ENCODE peak calls at places on chromosome 7, in eight cellular contexts. One of them, this sample, is unnamed.

GRCh38 chr7:41438919-41439882 is 263.7 kb downstream of the INHBA start:
- DNase-seq in fibroblast of mammary gland: no peak
- DNase-seq in AG04449: no peak
- DNase-seq in tibial nerve: no peak
- DNase-seq in left lung: no peak
- DNase-seq in pancreas: no peak
- DNase-seq in GM12878: no peak
- DNase-seq in fibroblast of lung: peak
- DNase-seq in this sample: peak

GRCh38 chr7:155591055-155591750 is 44.8 kb upstream of the CNPY1 start:
- DNase-seq in tibial nerve: no peak
- DNase-seq in fibroblast of lung: no peak
- DNase-seq in left lung: no peak
- DNase-seq in AG04449: no peak
- DNase-seq in fibroblast of mammary gland: no peak
- DNase-seq in GM12878: no peak
- DNase-seq in pancreas: no peak
- DNase-seq in this sample: no peak

GRCh38 chr7:34247468-34247867 is 342.1 kb downstream of the BMPER start:
- DNase-seq in AG04449: no peak
- DNase-seq in fibroblast of lung: peak
- DNase-seq in pancreas: no peak
- DNase-seq in tibial nerve: no peak
- DNase-seq in left lung: no peak
- DNase-seq in fibroblast of mammary gland: peak
- DNase-seq in GM12878: no peak
- DNase-seq in this sample: peak

GRCh38 chr7:107258737-107259136 is 89.9 kb downstream of the HBP1 start:
- DNase-seq in pancreas: no peak
- DNase-seq in GM12878: no peak
- DNase-seq in AG04449: no peak
- DNase-seq in left lung: no peak
- DNase-seq in fibroblast of mammary gland: no peak
- DNase-seq in tibial nerve: no peak
- DNase-seq in fibroblast of lung: no peak
- DNase-seq in this sample: no peak

GRCh38 chr7:135337506-135337905 is 103.9 kb downstream of the STRA8 start:
- DNase-seq in pancreas: no peak
- DNase-seq in fibroblast of mammary gland: no peak
- DNase-seq in tibial nerve: no peak
- DNase-seq in left lung: no peak
- DNase-seq in AG04449: no peak
- DNase-seq in GM12878: no peak
- DNase-seq in fibroblast of lung: no peak
- DNase-seq in this sample: no peak

GRCh38 chr7:85489498-85489897 is 302.6 kb upstream of the SEMA3D start:
- DNase-seq in GM12878: no peak
- DNase-seq in fibroblast of mammary gland: peak
- DNase-seq in tibial nerve: no peak
- DNase-seq in fibroblast of lung: peak
- DNase-seq in pancreas: no peak
- DNase-seq in AG04449: peak
- DNase-seq in left lung: no peak
- DNase-seq in this sample: peak

GRCh38 chr7:74173074-74173473 is 1.1 kb upstream of the EIF4H start:
- DNase-seq in left lung: no peak
- DNase-seq in AG04449: no peak
- DNase-seq in fibroblast of lung: no peak
- DNase-seq in fibroblast of mammary gland: no peak
- DNase-seq in GM12878: no peak
- DNase-seq in pancreas: no peak
- DNase-seq in tibial nerve: no peak
- DNase-seq in this sample: no peak

GRCh38 chr7:75572396-75572795 is 80.3 kb downstream of the SPDYE5 start:
- DNase-seq in AG04449: no peak
- DNase-seq in fibroblast of mammary gland: no peak
- DNase-seq in left lung: no peak
- DNase-seq in pancreas: no peak
- DNase-seq in GM12878: no peak
- DNase-seq in tibial nerve: no peak
- DNase-seq in fibroblast of lung: no peak
- DNase-seq in this sample: no peak

GRCh38 chr7:98996162-98996552 is 117.8 kb downstream of the TRRAP start:
- DNase-seq in fibroblast of lung: no peak
- DNase-seq in fibroblast of mammary gland: no peak
- DNase-seq in left lung: no peak
- DNase-seq in pancreas: no peak
- DNase-seq in tibial nerve: no peak
- DNase-seq in AG04449: no peak
- DNase-seq in GM12878: peak
- DNase-seq in this sample: no peak

GRCh38 chr7:66505531-66506451 is 122.9 kb upstream of the KCTD7 start:
- DNase-seq in left lung: peak
- DNase-seq in GM12878: no peak
- DNase-seq in tibial nerve: no peak
- DNase-seq in fibroblast of mammary gland: peak
- DNase-seq in AG04449: no peak
- DNase-seq in pancreas: no peak
- DNase-seq in fibroblast of lung: peak
- DNase-seq in this sample: no peak

GRCh38 chr7:44112231-44112996 is 8.3 kb downstream of the AEBP1 start:
- DNase-seq in AG04449: no peak
- DNase-seq in tibial nerve: no peak
- DNase-seq in pancreas: no peak
- DNase-seq in fibroblast of mammary gland: no peak
- DNase-seq in GM12878: no peak
- DNase-seq in fibroblast of lung: no peak
- DNase-seq in left lung: no peak
- DNase-seq in this sample: no peak

GRCh38 chr7:139671967-139672366 is 105.8 kb downstream of the HIPK2 start:
- DNase-seq in pancreas: no peak
- DNase-seq in fibroblast of mammary gland: no peak
- DNase-seq in GM12878: no peak
- DNase-seq in fibroblast of lung: no peak
- DNase-seq in left lung: no peak
- DNase-seq in AG04449: no peak
- DNase-seq in tibial nerve: no peak
- DNase-seq in this sample: no peak

GRCh38 chr7:98968621-98969020 is 90.3 kb downstream of the TRRAP start:
- DNase-seq in tibial nerve: no peak
- DNase-seq in fibroblast of mammary gland: no peak
- DNase-seq in pancreas: no peak
- DNase-seq in GM12878: no peak
- DNase-seq in AG04449: no peak
- DNase-seq in left lung: no peak
- DNase-seq in fibroblast of lung: no peak
- DNase-seq in this sample: no peak

GRCh38 chr7:115585015-115585655 is 445.4 kb downstream of the TFEC start:
- DNase-seq in left lung: no peak
- DNase-seq in GM12878: no peak
- DNase-seq in tibial nerve: no peak
- DNase-seq in pancreas: no peak
- DNase-seq in fibroblast of lung: peak
- DNase-seq in AG04449: no peak
- DNase-seq in fibroblast of mammary gland: peak
- DNase-seq in this sample: no peak

GRCh38 chr7:22150221-22150620 is 204.5 kb upstream of the CDCA7L start:
- DNase-seq in tibial nerve: no peak
- DNase-seq in fibroblast of mammary gland: peak
- DNase-seq in GM12878: no peak
- DNase-seq in AG04449: no peak
- DNase-seq in pancreas: no peak
- DNase-seq in fibroblast of lung: peak
- DNase-seq in left lung: no peak
- DNase-seq in this sample: no peak

GRCh38 chr7:155269766-155270585 is 27.7 kb upstream of the INSIG1 start:
- DNase-seq in pancreas: no peak
- DNase-seq in fibroblast of mammary gland: peak
- DNase-seq in AG04449: no peak
- DNase-seq in GM12878: no peak
- DNase-seq in tibial nerve: no peak
- DNase-seq in left lung: no peak
- DNase-seq in fibroblast of lung: no peak
- DNase-seq in this sample: no peak

GRCh38 chr7:5419523-5420107 is 4.0 kb downstream of the TNRC18 start:
- DNase-seq in GM12878: no peak
- DNase-seq in pancreas: peak
- DNase-seq in tibial nerve: peak
- DNase-seq in fibroblast of mammary gland: no peak
- DNase-seq in fibroblast of lung: peak
- DNase-seq in AG04449: no peak
- DNase-seq in left lung: peak
- DNase-seq in this sample: no peak

GRCh38 chr7:127485482-127485881 is 93.0 kb upstream of the ZNF800 start:
- DNase-seq in left lung: no peak
- DNase-seq in fibroblast of mammary gland: no peak
- DNase-seq in AG04449: no peak
- DNase-seq in pancreas: no peak
- DNase-seq in tibial nerve: no peak
- DNase-seq in GM12878: no peak
- DNase-seq in fibroblast of lung: no peak
- DNase-seq in this sample: no peak

DNA sequence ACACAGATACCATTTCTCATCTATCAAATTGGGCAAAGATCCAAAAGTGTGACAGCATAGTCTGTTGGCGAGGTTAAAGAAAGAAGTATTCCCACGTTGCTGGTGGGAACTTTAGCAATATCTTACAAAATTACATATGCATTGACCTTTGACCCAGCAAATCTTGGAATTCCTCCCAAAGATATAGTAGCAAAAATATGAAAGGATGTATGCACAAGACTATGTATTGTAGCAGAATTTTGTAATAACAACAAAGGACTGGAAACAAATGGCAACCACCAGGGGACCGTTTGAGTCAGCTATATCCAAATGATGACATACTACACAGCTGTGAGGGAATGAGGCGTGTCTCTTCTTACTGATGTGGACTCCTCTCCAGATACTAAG is 50.2 kb downstream of the KCNH2 start:
- DNase-seq in left lung: no peak
- DNase-seq in GM12878: no peak
- DNase-seq in fibroblast of mammary gland: peak
- DNase-seq in fibroblast of lung: no peak
- DNase-seq in AG04449: no peak
- DNase-seq in pancreas: no peak
- DNase-seq in tibial nerve: no peak
- DNase-seq in this sample: no peak
- TF ChIP-seq CTCF in left lung: no peak
- TF ChIP-seq CTCF in GM12878: no peak
- TF ChIP-seq CTCF in fibroblast of mammary gland: peak
- TF ChIP-seq CTCF in fibroblast of lung: no peak
- TF ChIP-seq CTCF in AG04449: no peak
- TF ChIP-seq CTCF in pancreas: no peak
- TF ChIP-seq CTCF in tibial nerve: no peak
- TF ChIP-seq CTCF in this sample: no peak

GRCh38 chr7:55134786-55135185 is 116.0 kb downstream of the EGFR start:
- DNase-seq in pancreas: no peak
- DNase-seq in AG04449: no peak
- DNase-seq in left lung: no peak
- DNase-seq in tibial nerve: no peak
- DNase-seq in fibroblast of mammary gland: peak
- DNase-seq in fibroblast of lung: no peak
- DNase-seq in GM12878: no peak
- DNase-seq in this sample: no peak

GRCh38 chr7:55132550-55132889 is 113.7 kb downstream of the EGFR start:
- DNase-seq in fibroblast of lung: no peak
- DNase-seq in pancreas: no peak
- DNase-seq in fibroblast of mammary gland: no peak
- DNase-seq in tibial nerve: no peak
- DNase-seq in left lung: no peak
- DNase-seq in GM12878: no peak
- DNase-seq in AG04449: no peak
- DNase-seq in this sample: no peak

GRCh38 chr7:55135462-55135861 is 116.6 kb downstream of the EGFR start:
- DNase-seq in left lung: no peak
- DNase-seq in GM12878: no peak
- DNase-seq in fibroblast of lung: no peak
- DNase-seq in tibial nerve: no peak
- DNase-seq in fibroblast of mammary gland: no peak
- DNase-seq in pancreas: no peak
- DNase-seq in AG04449: no peak
- DNase-seq in this sample: no peak

GRCh38 chr7:55132890-55133551 is 114.2 kb downstream of the EGFR start:
- DNase-seq in GM12878: no peak
- DNase-seq in fibroblast of mammary gland: peak
- DNase-seq in tibial nerve: peak
- DNase-seq in left lung: peak
- DNase-seq in pancreas: no peak
- DNase-seq in AG04449: peak
- DNase-seq in fibroblast of lung: peak
- DNase-seq in this sample: peak

DNA sequence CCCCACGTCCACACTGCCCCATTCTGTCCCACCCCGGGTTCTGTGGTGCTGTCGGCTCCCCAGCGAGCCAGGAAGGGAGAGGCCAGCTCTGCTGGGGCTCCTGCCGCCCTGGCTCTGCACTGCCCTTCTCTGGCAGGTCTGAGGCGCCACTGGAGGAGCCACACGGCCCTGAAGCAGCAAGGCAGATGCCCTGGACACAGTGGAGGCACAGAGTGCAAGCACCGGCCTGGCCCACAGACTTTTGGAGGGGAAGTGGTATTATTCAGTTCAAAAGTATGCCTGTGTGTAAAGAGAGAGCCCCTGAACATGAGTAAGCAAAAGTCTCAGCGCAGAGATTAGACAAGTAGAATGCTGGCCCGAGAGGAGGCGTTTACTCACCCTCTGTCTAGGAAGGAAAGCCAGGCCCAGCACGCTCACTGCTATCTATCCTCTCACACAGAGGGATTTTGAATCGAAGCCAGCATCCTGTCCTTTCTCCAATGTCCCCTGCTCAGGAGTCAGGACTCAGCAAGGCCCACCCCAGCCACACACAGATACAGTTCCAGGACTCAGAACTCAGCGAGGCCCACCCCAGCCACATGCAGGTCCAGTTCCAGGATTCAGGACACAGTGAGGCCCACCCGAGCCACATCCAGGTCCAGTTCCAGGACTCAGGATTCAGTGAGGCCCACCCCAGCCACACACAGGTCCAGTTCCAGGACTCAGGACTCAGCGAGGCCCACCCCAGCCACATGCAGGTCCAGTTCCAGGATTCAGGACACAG is 115.0 kb downstream of the EGFR start:
- DNase-seq in fibroblast of mammary gland: peak
- DNase-seq in pancreas: no peak
- DNase-seq in AG04449: peak
- DNase-seq in tibial nerve: no peak
- DNase-seq in fibroblast of lung: peak
- DNase-seq in GM12878: no peak
- DNase-seq in left lung: peak
- DNase-seq in this sample: peak
- H3K4me3 ChIP-seq in fibroblast of mammary gland: no peak
- H3K4me3 ChIP-seq in pancreas: no peak
- H3K4me3 ChIP-seq in AG04449: peak
- H3K4me3 ChIP-seq in tibial nerve: no peak
- H3K4me3 ChIP-seq in fibroblast of lung: no peak
- H3K4me3 ChIP-seq in GM12878: no peak
- H3K4me3 ChIP-seq in left lung: no peak
- H3K4me3 ChIP-seq in this sample: peak

GRCh38 chr7:142784096-142784495 is 13.3 kb downstream of the PRSS2 start:
- DNase-seq in fibroblast of mammary gland: no peak
- DNase-seq in GM12878: no peak
- DNase-seq in pancreas: no peak
- DNase-seq in fibroblast of lung: no peak
- DNase-seq in AG04449: no peak
- DNase-seq in left lung: no peak
- DNase-seq in tibial nerve: no peak
- DNase-seq in this sample: no peak
- TF ChIP-seq CTCF in fibroblast of mammary gland: no peak
- TF ChIP-seq CTCF in GM12878: peak
- TF ChIP-seq CTCF in pancreas: no peak
- TF ChIP-seq CTCF in fibroblast of lung: no peak
- TF ChIP-seq CTCF in AG04449: no peak
- TF ChIP-seq CTCF in left lung: no peak
- TF ChIP-seq CTCF in tibial nerve: no peak
- TF ChIP-seq CTCF in this sample: no peak

GRCh38 chr7:27101906-27102577 is 441 bp downstream of the HOXA2 start:
- DNase-seq in fibroblast of lung: peak
- DNase-seq in GM12878: no peak
- DNase-seq in AG04449: no peak
- DNase-seq in tibial nerve: no peak
- DNase-seq in pancreas: no peak
- DNase-seq in fibroblast of mammary gland: no peak
- DNase-seq in left lung: peak
- DNase-seq in this sample: no peak
- H3K4me3 ChIP-seq in fibroblast of lung: peak
- H3K4me3 ChIP-seq in GM12878: no peak
- H3K4me3 ChIP-seq in AG04449: no peak
- H3K4me3 ChIP-seq in tibial nerve: peak
- H3K4me3 ChIP-seq in pancreas: peak
- H3K4me3 ChIP-seq in fibroblast of mammary gland: peak
- H3K4me3 ChIP-seq in left lung: peak
- H3K4me3 ChIP-seq in this sample: peak